ENCODE peak calls at places on chromosome 18, in five cellular contexts. A, O, Z, F and Q are unnamed samples.

GRCh38 chr18:12518832-12519534 is 111.3 kb downstream of the PRELID3A start:
- DNase-seq in A (no peak), O (peak; percentile 13), Z (no peak), F (no peak), Q (no peak)

GRCh38 chr18:34223164-34223892 is 1.4 kb downstream of the NOL4 start:
- DNase-seq in A (no peak), O (no peak), Z (peak; percentile 76), F (no peak), Q (peak; percentile 82)

GRCh38 chr18:59718108-59719057 is 21.2 kb upstream of the CCBE1 start:
- DNase-seq in A (no peak), O (peak; percentile 95), Z (no peak), F (peak; percentile 28), Q (no peak)

GRCh38 chr18:38709122-38709521 is 1143.5 kb upstream of the CELF4 start:
- DNase-seq in A (no peak), O (no peak), Z (no peak), F (no peak), Q (no peak)

GRCh38 chr18:72468011-72468710 is 76.0 kb downstream of the CBLN2 start:
- DNase-seq in A (no peak), O (no peak), Z (no peak), F (no peak), Q (no peak)

GRCh38 chr18:48996901-48997463 is 46.2 kb upstream of the SMAD7 start:
- DNase-seq in A (no peak), O (peak; percentile 81), Z (no peak), F (peak; percentile 94), Q (no peak)

GRCh38 chr18:72543362-72544055 is 633 bp downstream of the CBLN2 start:
- DNase-seq in A (peak; percentile 20), O (no peak), Z (peak; percentile 30), F (no peak), Q (peak; percentile 56)

GRCh38 chr18:3979024-3979423 is 476.1 kb downstream of the DLGAP1 start:
- DNase-seq in A (no peak), O (no peak), Z (no peak), F (no peak), Q (no peak)

DNA sequence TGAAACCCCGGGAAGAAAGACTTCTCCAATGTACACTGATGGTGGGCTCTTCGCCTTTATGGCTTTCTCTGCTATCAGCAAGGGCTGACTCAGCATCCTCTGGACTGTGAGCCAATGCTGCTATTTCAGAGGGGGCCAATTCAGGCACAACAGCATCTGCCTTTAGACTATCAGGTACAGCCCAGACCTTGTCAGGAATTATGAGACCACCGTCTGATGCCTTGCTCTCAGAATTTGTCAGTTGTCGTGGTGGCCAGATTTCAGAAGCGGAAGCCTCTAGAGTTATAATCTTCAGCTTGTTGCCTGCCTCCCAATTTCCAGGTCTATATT is 92.7 kb downstream of the ALPK2 start:
- DNase-seq in A (no peak), O (no peak), Z (no peak), F (no peak), Q (no peak)
- H4K91ac ChIP-seq in A (no peak overlapping the region), O (no peak overlapping the region), Z (no peak overlapping the region), F (no peak overlapping the region), Q (no peak overlapping the region)

DNA sequence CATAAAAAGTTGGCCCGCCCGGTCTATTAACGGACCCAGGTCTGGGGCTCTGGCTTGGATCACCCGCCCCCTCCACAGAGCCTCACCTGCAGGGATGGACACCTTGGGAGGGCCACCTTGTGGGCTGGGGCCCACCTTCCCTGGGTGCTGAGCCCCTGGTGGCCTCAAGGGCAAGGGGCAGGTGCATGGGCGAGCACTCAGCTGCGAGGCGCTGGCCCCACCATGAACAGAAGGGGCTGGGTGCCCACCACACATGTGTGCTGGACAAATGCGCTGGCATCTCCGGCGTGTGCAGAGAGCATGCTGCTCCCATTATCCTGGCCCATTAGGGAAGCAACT is 252.9 kb upstream of the ZNF521 start:
- DNase-seq in A (no peak), O (no peak), Z (no peak), F (no peak), Q (no peak)
- H4K91ac ChIP-seq in A (no peak overlapping the region), O (no peak overlapping the region), Z (no peak overlapping the region), F (no peak overlapping the region), Q (no peak overlapping the region)

GRCh38 chr18:63317982-63318881 is 1.3 kb downstream of the BCL2 start:
- DNase-seq in A (no peak), O (no peak), Z (peak; percentile 85), F (no peak), Q (peak; percentile 88)

GRCh38 chr18:63320041-63320689 is 596 bp upstream of the BCL2 start:
- DNase-seq in A (no peak), O (peak; percentile 75), Z (peak; percentile 77), F (peak; percentile 78), Q (no peak)

GRCh38 chr18:63320690-63321265 is 1.2 kb upstream of the BCL2 start:
- DNase-seq in A (no peak), O (peak; percentile 32), Z (peak; percentile 49), F (peak; percentile 54), Q (no peak)

GRCh38 chr18:63318882-63319382 is 637 bp downstream of the BCL2 start:
- DNase-seq in A (no peak), O (no peak), Z (no peak), F (no peak), Q (no peak)

GRCh38 chr18:63319383-63320040 is at the start of gene BCL2:
- DNase-seq in A (no peak), O (peak; percentile 24), Z (peak; percentile 42), F (peak; percentile 50), Q (peak; percentile 62)
- H4K91ac ChIP-seq in A (peak within 1 kb of the TSS; percentile 87), O (no peak within 1 kb of the TSS), Z (no peak within 1 kb of the TSS), F (peak within 1 kb of the TSS; percentile 59), Q (peak within 1 kb of the TSS; percentile 73)

GRCh38 chr18:77124452-77124922 is 8.1 kb downstream of the MBP start:
- DNase-seq in A (no peak), O (no peak), Z (no peak), F (no peak), Q (no peak)
- H4K91ac ChIP-seq in A (no peak overlapping the region), O (no peak overlapping the region), Z (no peak overlapping the region), F (peak overlapping the region; percentile 20), Q (no peak overlapping the region)

DNA sequence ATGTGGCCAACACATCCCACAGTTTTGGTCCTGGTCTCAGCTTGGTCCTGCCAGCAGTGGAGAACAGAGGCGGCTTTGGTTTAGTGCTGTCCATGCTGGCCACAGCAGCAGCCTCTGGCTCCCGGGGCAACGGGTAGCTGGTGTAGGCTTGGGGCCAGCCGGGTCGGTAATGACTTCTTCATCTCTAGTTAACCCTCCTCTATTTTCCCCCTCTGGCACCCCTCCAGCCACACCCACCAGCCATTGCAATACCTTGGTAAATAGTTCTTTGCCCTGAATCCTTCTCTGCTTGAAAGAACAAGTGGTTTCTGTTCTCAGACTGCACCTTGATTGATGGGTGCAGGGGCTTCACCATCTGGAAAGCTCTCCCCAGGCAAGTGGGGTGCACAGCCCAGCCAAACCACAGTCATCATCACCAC is 31.7 kb upstream of the ZNF396 start:
- DNase-seq in A (no peak), O (no peak), Z (no peak), F (no peak), Q (no peak)
- H4K91ac ChIP-seq in A (no peak overlapping the region), O (no peak overlapping the region), Z (no peak overlapping the region), F (peak overlapping the region; percentile 55), Q (no peak overlapping the region)

GRCh38 chr18:55136258-55136657 is 177.0 kb upstream of the CCDC68 start:
- DNase-seq in A (no peak), O (no peak), Z (no peak), F (no peak), Q (no peak)
- H4K91ac ChIP-seq in A (no peak overlapping the region), O (peak overlapping the region; percentile 11), Z (no peak overlapping the region), F (no peak overlapping the region), Q (no peak overlapping the region)

GRCh38 chr18:24558403-24558802 is 98.0 kb downstream of the HRH4 start:
- DNase-seq in A (no peak), O (no peak), Z (no peak), F (no peak), Q (no peak)
- H4K91ac ChIP-seq in A (peak overlapping the region; percentile 31), O (no peak overlapping the region), Z (no peak overlapping the region), F (no peak overlapping the region), Q (no peak overlapping the region)